ENCODE peak calls at places on chromosomes 16 and 17, in nine cellular contexts. One of them, this sample, is unnamed.

GRCh38 chr16:450385-450784 is 24.9 kb downstream of the RAB11FIP3 start:
- DNase-seq in stimulated activated CD8-positive, alpha-beta memory T cell treated with anti-CD3 and anti-CD28 coated beads, Interleukin-2, amount 100 ng/mL, for 1 hour: no peak
- DNase-seq in occipital lobe: no peak
- DNase-seq in lower leg skin: no peak
- DNase-seq in LoVo: no peak
- DNase-seq in IMR-90: no peak
- DNase-seq in sciatic nerve: no peak
- DNase-seq in germinal center: no peak
- DNase-seq in progenitor cell of endocrine pancreas: no peak
- DNase-seq in this sample: no peak

GRCh38 chr16:371729-372521 is 1.6 kb upstream of the MRPL28 start:
- DNase-seq in stimulated activated CD8-positive, alpha-beta memory T cell treated with anti-CD3 and anti-CD28 coated beads, Interleukin-2, amount 100 ng/mL, for 1 hour: no peak
- DNase-seq in occipital lobe: no peak
- DNase-seq in lower leg skin: no peak
- DNase-seq in LoVo: no peak
- DNase-seq in IMR-90: no peak
- DNase-seq in sciatic nerve: no peak
- DNase-seq in germinal center: no peak
- DNase-seq in progenitor cell of endocrine pancreas: no peak
- DNase-seq in this sample: no peak

GRCh38 chr17:67559381-67559966 is 158.3 kb upstream of the NOL11 start:
- DNase-seq in stimulated activated CD8-positive, alpha-beta memory T cell treated with anti-CD3 and anti-CD28 coated beads, Interleukin-2, amount 100 ng/mL, for 1 hour: no peak
- DNase-seq in occipital lobe: no peak
- DNase-seq in lower leg skin: peak; percentile 18
- DNase-seq in LoVo: no peak
- DNase-seq in IMR-90: no peak
- DNase-seq in sciatic nerve: no peak
- DNase-seq in germinal center: no peak
- DNase-seq in progenitor cell of endocrine pancreas: no peak
- DNase-seq in this sample: no peak

GRCh38 chr17:8924595-8924994 is 40.9 kb downstream of the PIK3R5 start:
- DNase-seq in stimulated activated CD8-positive, alpha-beta memory T cell treated with anti-CD3 and anti-CD28 coated beads, Interleukin-2, amount 100 ng/mL, for 1 hour: no peak
- DNase-seq in occipital lobe: no peak
- DNase-seq in lower leg skin: no peak
- DNase-seq in LoVo: no peak
- DNase-seq in IMR-90: no peak
- DNase-seq in sciatic nerve: no peak
- DNase-seq in germinal center: no peak
- DNase-seq in progenitor cell of endocrine pancreas: no peak
- DNase-seq in this sample: no peak

GRCh38 chr17:75645501-75645888 is 12.3 kb downstream of the SMIM5 start:
- DNase-seq in stimulated activated CD8-positive, alpha-beta memory T cell treated with anti-CD3 and anti-CD28 coated beads, Interleukin-2, amount 100 ng/mL, for 1 hour: no peak
- DNase-seq in occipital lobe: no peak
- DNase-seq in lower leg skin: no peak
- DNase-seq in LoVo: peak; percentile 91
- DNase-seq in IMR-90: no peak
- DNase-seq in sciatic nerve: no peak
- DNase-seq in germinal center: no peak
- DNase-seq in progenitor cell of endocrine pancreas: no peak
- DNase-seq in this sample: no peak

GRCh38 chr17:82283208-82283749 is 9.8 kb upstream of the CSNK1D start:
- DNase-seq in stimulated activated CD8-positive, alpha-beta memory T cell treated with anti-CD3 and anti-CD28 coated beads, Interleukin-2, amount 100 ng/mL, for 1 hour: no peak
- DNase-seq in occipital lobe: no peak
- DNase-seq in lower leg skin: no peak
- DNase-seq in LoVo: no peak
- DNase-seq in IMR-90: peak; percentile 93
- DNase-seq in sciatic nerve: no peak
- DNase-seq in germinal center: no peak
- DNase-seq in progenitor cell of endocrine pancreas: no peak
- DNase-seq in this sample: no peak

GRCh38 chr17:81002409-81003361 is 11.0 kb downstream of the CHMP6 start:
- DNase-seq in stimulated activated CD8-positive, alpha-beta memory T cell treated with anti-CD3 and anti-CD28 coated beads, Interleukin-2, amount 100 ng/mL, for 1 hour: no peak
- DNase-seq in occipital lobe: peak; percentile 28
- DNase-seq in lower leg skin: peak; percentile 96
- DNase-seq in LoVo: peak; percentile 68
- DNase-seq in IMR-90: peak; percentile 63
- DNase-seq in sciatic nerve: peak; percentile 83
- DNase-seq in germinal center: no peak
- DNase-seq in progenitor cell of endocrine pancreas: no peak
- DNase-seq in this sample: no peak

GRCh38 chr17:42221886-42222745 is 27.8 kb upstream of the GHDC start:
- DNase-seq in stimulated activated CD8-positive, alpha-beta memory T cell treated with anti-CD3 and anti-CD28 coated beads, Interleukin-2, amount 100 ng/mL, for 1 hour: peak; percentile 28
- DNase-seq in occipital lobe: no peak
- DNase-seq in lower leg skin: peak; percentile 82
- DNase-seq in LoVo: no peak
- DNase-seq in IMR-90: peak; percentile 58
- DNase-seq in sciatic nerve: no peak
- DNase-seq in germinal center: peak; percentile 65
- DNase-seq in progenitor cell of endocrine pancreas: no peak
- DNase-seq in this sample: peak; percentile 37

GRCh38 chr17:39223907-39224777 is 1.6 kb downstream of the STAC2 start:
- DNase-seq in stimulated activated CD8-positive, alpha-beta memory T cell treated with anti-CD3 and anti-CD28 coated beads, Interleukin-2, amount 100 ng/mL, for 1 hour: no peak
- DNase-seq in occipital lobe: no peak
- DNase-seq in lower leg skin: no peak
- DNase-seq in LoVo: no peak
- DNase-seq in IMR-90: no peak
- DNase-seq in sciatic nerve: no peak
- DNase-seq in germinal center: no peak
- DNase-seq in progenitor cell of endocrine pancreas: no peak
- DNase-seq in this sample: no peak

GRCh38 chr16:31471875-31472558 is at the start of gene TGFB1I1:
- DNase-seq in stimulated activated CD8-positive, alpha-beta memory T cell treated with anti-CD3 and anti-CD28 coated beads, Interleukin-2, amount 100 ng/mL, for 1 hour: no peak
- DNase-seq in occipital lobe: no peak
- DNase-seq in lower leg skin: peak; percentile 94
- DNase-seq in LoVo: peak; percentile 44
- DNase-seq in IMR-90: peak; percentile 80
- DNase-seq in sciatic nerve: peak; percentile 87
- DNase-seq in germinal center: peak; percentile 36
- DNase-seq in progenitor cell of endocrine pancreas: no peak
- DNase-seq in this sample: no peak

GRCh38 chr17:66985338-66985737 is 20.8 kb downstream of the CACNG4 start:
- DNase-seq in stimulated activated CD8-positive, alpha-beta memory T cell treated with anti-CD3 and anti-CD28 coated beads, Interleukin-2, amount 100 ng/mL, for 1 hour: no peak
- DNase-seq in occipital lobe: no peak
- DNase-seq in lower leg skin: no peak
- DNase-seq in LoVo: no peak
- DNase-seq in IMR-90: no peak
- DNase-seq in sciatic nerve: no peak
- DNase-seq in germinal center: no peak
- DNase-seq in progenitor cell of endocrine pancreas: no peak
- DNase-seq in this sample: no peak

GRCh38 chr17:51259574-51260236 is at the start of gene MBTD1:
- DNase-seq in stimulated activated CD8-positive, alpha-beta memory T cell treated with anti-CD3 and anti-CD28 coated beads, Interleukin-2, amount 100 ng/mL, for 1 hour: peak; percentile 91
- DNase-seq in occipital lobe: peak; percentile 98
- DNase-seq in lower leg skin: peak; percentile 99
- DNase-seq in LoVo: peak; percentile 92
- DNase-seq in IMR-90: peak; percentile 97
- DNase-seq in sciatic nerve: peak; percentile 97
- DNase-seq in germinal center: peak; percentile 98
- DNase-seq in progenitor cell of endocrine pancreas: peak; percentile 86
- DNase-seq in this sample: peak; percentile 87

GRCh38 chr16:1002399-1003161 is 21.0 kb downstream of the SOX8 start:
- DNase-seq in stimulated activated CD8-positive, alpha-beta memory T cell treated with anti-CD3 and anti-CD28 coated beads, Interleukin-2, amount 100 ng/mL, for 1 hour: peak; percentile 48
- DNase-seq in occipital lobe: no peak
- DNase-seq in lower leg skin: no peak
- DNase-seq in LoVo: peak; percentile 93
- DNase-seq in IMR-90: peak; percentile 81
- DNase-seq in sciatic nerve: no peak
- DNase-seq in germinal center: no peak
- DNase-seq in progenitor cell of endocrine pancreas: no peak
- DNase-seq in this sample: peak; percentile 36

GRCh38 chr16:87006789-87007745 is 310.1 kb downstream of the C16orf95 start:
- DNase-seq in stimulated activated CD8-positive, alpha-beta memory T cell treated with anti-CD3 and anti-CD28 coated beads, Interleukin-2, amount 100 ng/mL, for 1 hour: no peak
- DNase-seq in occipital lobe: no peak
- DNase-seq in lower leg skin: no peak
- DNase-seq in LoVo: no peak
- DNase-seq in IMR-90: peak; percentile 43
- DNase-seq in sciatic nerve: peak; percentile 45
- DNase-seq in germinal center: no peak
- DNase-seq in progenitor cell of endocrine pancreas: no peak
- DNase-seq in this sample: no peak

GRCh38 chr16:81778861-81779539 is at the start of gene PLCG2:
- DNase-seq in stimulated activated CD8-positive, alpha-beta memory T cell treated with anti-CD3 and anti-CD28 coated beads, Interleukin-2, amount 100 ng/mL, for 1 hour: peak; percentile 51
- DNase-seq in occipital lobe: no peak
- DNase-seq in lower leg skin: peak; percentile 92
- DNase-seq in LoVo: peak; percentile 81
- DNase-seq in IMR-90: no peak
- DNase-seq in sciatic nerve: peak; percentile 76
- DNase-seq in germinal center: peak; percentile 89
- DNase-seq in progenitor cell of endocrine pancreas: peak; percentile 56
- DNase-seq in this sample: peak; percentile 39

GRCh38 chr17:31581022-31581483 is 189.6 kb downstream of the RAB11FIP4 start:
- DNase-seq in stimulated activated CD8-positive, alpha-beta memory T cell treated with anti-CD3 and anti-CD28 coated beads, Interleukin-2, amount 100 ng/mL, for 1 hour: no peak
- DNase-seq in occipital lobe: no peak
- DNase-seq in lower leg skin: peak; percentile 87
- DNase-seq in LoVo: peak; percentile 15
- DNase-seq in IMR-90: peak; percentile 68
- DNase-seq in sciatic nerve: peak; percentile 75
- DNase-seq in germinal center: no peak
- DNase-seq in progenitor cell of endocrine pancreas: no peak
- DNase-seq in this sample: no peak

GRCh38 chr16:49637933-49638695 is 217.8 kb downstream of the ZNF423 start:
- DNase-seq in stimulated activated CD8-positive, alpha-beta memory T cell treated with anti-CD3 and anti-CD28 coated beads, Interleukin-2, amount 100 ng/mL, for 1 hour: no peak
- DNase-seq in occipital lobe: no peak
- DNase-seq in lower leg skin: no peak
- DNase-seq in LoVo: no peak
- DNase-seq in IMR-90: no peak
- DNase-seq in sciatic nerve: no peak
- DNase-seq in germinal center: no peak
- DNase-seq in progenitor cell of endocrine pancreas: no peak
- DNase-seq in this sample: no peak

GRCh38 chr17:46193246-46193625 is at the start of gene KANSL1:
- DNase-seq in stimulated activated CD8-positive, alpha-beta memory T cell treated with anti-CD3 and anti-CD28 coated beads, Interleukin-2, amount 100 ng/mL, for 1 hour: peak; percentile 85
- DNase-seq in occipital lobe: peak; percentile 72
- DNase-seq in lower leg skin: peak; percentile 96
- DNase-seq in LoVo: peak; percentile 97
- DNase-seq in IMR-90: peak; percentile 87
- DNase-seq in sciatic nerve: peak; percentile 92
- DNase-seq in germinal center: peak; percentile 99
- DNase-seq in progenitor cell of endocrine pancreas: peak; percentile 80
- DNase-seq in this sample: peak; percentile 78

GRCh38 chr17:36602030-36602737 is 801 bp downstream of the MRM1 start:
- DNase-seq in stimulated activated CD8-positive, alpha-beta memory T cell treated with anti-CD3 and anti-CD28 coated beads, Interleukin-2, amount 100 ng/mL, for 1 hour: no peak
- DNase-seq in occipital lobe: no peak
- DNase-seq in lower leg skin: peak; percentile 87
- DNase-seq in LoVo: peak; percentile 10
- DNase-seq in IMR-90: peak; percentile 9
- DNase-seq in sciatic nerve: peak; percentile 57
- DNase-seq in germinal center: no peak
- DNase-seq in progenitor cell of endocrine pancreas: no peak
- DNase-seq in this sample: no peak

GRCh38 chr17:73492802-73493139 is 151.5 kb downstream of the SDK2 start:
- DNase-seq in stimulated activated CD8-positive, alpha-beta memory T cell treated with anti-CD3 and anti-CD28 coated beads, Interleukin-2, amount 100 ng/mL, for 1 hour: no peak
- DNase-seq in occipital lobe: no peak
- DNase-seq in lower leg skin: no peak
- DNase-seq in LoVo: no peak
- DNase-seq in IMR-90: no peak
- DNase-seq in sciatic nerve: no peak
- DNase-seq in germinal center: no peak
- DNase-seq in progenitor cell of endocrine pancreas: no peak
- DNase-seq in this sample: no peak

GRCh38 chr17:32150358-32150757 is 8.1 kb downstream of the RHOT1 start:
- DNase-seq in stimulated activated CD8-positive, alpha-beta memory T cell treated with anti-CD3 and anti-CD28 coated beads, Interleukin-2, amount 100 ng/mL, for 1 hour: no peak
- DNase-seq in occipital lobe: no peak
- DNase-seq in lower leg skin: no peak
- DNase-seq in LoVo: no peak
- DNase-seq in IMR-90: no peak
- DNase-seq in sciatic nerve: no peak
- DNase-seq in germinal center: no peak
- DNase-seq in progenitor cell of endocrine pancreas: no peak
- DNase-seq in this sample: no peak

This sample was measured in stimulated activated CD4-positive, alpha-beta T cell treated with anti-CD3 and anti-CD28 coated beads, Interleukin-1b, Interleukin-23, amount 100 ng/mL, for 1 hour.